ENCODE peak calls at places on chromosome 18, in ten cellular contexts. One of them, this sample, is unnamed.

GRCh38 chr18:47901624-47902362 is 28.7 kb downstream of the SMAD2 start:
- DNase-seq in midbrain: no peak
- DNase-seq in fibroblast of lung: no peak
- DNase-seq in NAMALWA: peak
- DNase-seq in activated naive CD4-positive, alpha-beta T cell: no peak
- DNase-seq in erythroblast: no peak
- DNase-seq in activated CD4-positive, alpha-beta memory T cell treated with anti-CD3 and anti-CD28 coated beads for 36 hours: no peak
- DNase-seq in activated CD4-positive, alpha-beta T cell treated with anti-CD3 and anti-CD28 coated beads for 36 hours: no peak
- DNase-seq in stimulated activated CD8-positive, alpha-beta memory T cell treated with anti-CD3 and anti-CD28 coated beads, Interleukin-4, amount 100 ng/mL, for 48 hours: no peak
- DNase-seq in activated T-helper 1 cell treated with anti-CD3 and anti-CD28 coated beads, Interleukin-2, amount 50 U/mL, for 16 hours: no peak
- DNase-seq in this sample: no peak

GRCh38 chr18:46488472-46489213 is 168.4 kb downstream of the LOXHD1 start:
- DNase-seq in midbrain: no peak
- DNase-seq in fibroblast of lung: no peak
- DNase-seq in NAMALWA: no peak
- DNase-seq in activated naive CD4-positive, alpha-beta T cell: no peak
- DNase-seq in erythroblast: no peak
- DNase-seq in activated CD4-positive, alpha-beta memory T cell treated with anti-CD3 and anti-CD28 coated beads for 36 hours: no peak
- DNase-seq in activated CD4-positive, alpha-beta T cell treated with anti-CD3 and anti-CD28 coated beads for 36 hours: no peak
- DNase-seq in stimulated activated CD8-positive, alpha-beta memory T cell treated with anti-CD3 and anti-CD28 coated beads, Interleukin-4, amount 100 ng/mL, for 48 hours: no peak
- DNase-seq in activated T-helper 1 cell treated with anti-CD3 and anti-CD28 coated beads, Interleukin-2, amount 50 U/mL, for 16 hours: no peak
- DNase-seq in this sample: no peak

GRCh38 chr18:41134426-41134825 is 820.6 kb upstream of the PIK3C3 start:
- DNase-seq in midbrain: no peak
- DNase-seq in fibroblast of lung: peak
- DNase-seq in NAMALWA: no peak
- DNase-seq in activated naive CD4-positive, alpha-beta T cell: no peak
- DNase-seq in erythroblast: no peak
- DNase-seq in activated CD4-positive, alpha-beta memory T cell treated with anti-CD3 and anti-CD28 coated beads for 36 hours: no peak
- DNase-seq in activated CD4-positive, alpha-beta T cell treated with anti-CD3 and anti-CD28 coated beads for 36 hours: no peak
- DNase-seq in stimulated activated CD8-positive, alpha-beta memory T cell treated with anti-CD3 and anti-CD28 coated beads, Interleukin-4, amount 100 ng/mL, for 48 hours: no peak
- DNase-seq in activated T-helper 1 cell treated with anti-CD3 and anti-CD28 coated beads, Interleukin-2, amount 50 U/mL, for 16 hours: no peak
- DNase-seq in this sample: no peak

GRCh38 chr18:46134920-46135675 is 30.9 kb downstream of the HAUS1 start:
- DNase-seq in midbrain: peak
- DNase-seq in fibroblast of lung: no peak
- DNase-seq in NAMALWA: no peak
- DNase-seq in activated naive CD4-positive, alpha-beta T cell: no peak
- DNase-seq in erythroblast: no peak
- DNase-seq in activated CD4-positive, alpha-beta memory T cell treated with anti-CD3 and anti-CD28 coated beads for 36 hours: no peak
- DNase-seq in activated CD4-positive, alpha-beta T cell treated with anti-CD3 and anti-CD28 coated beads for 36 hours: no peak
- DNase-seq in stimulated activated CD8-positive, alpha-beta memory T cell treated with anti-CD3 and anti-CD28 coated beads, Interleukin-4, amount 100 ng/mL, for 48 hours: no peak
- DNase-seq in activated T-helper 1 cell treated with anti-CD3 and anti-CD28 coated beads, Interleukin-2, amount 50 U/mL, for 16 hours: no peak
- DNase-seq in this sample: no peak

GRCh38 chr18:44876749-44877148 is 196.1 kb downstream of the SETBP1 start:
- DNase-seq in midbrain: no peak
- DNase-seq in fibroblast of lung: no peak
- DNase-seq in NAMALWA: no peak
- DNase-seq in activated naive CD4-positive, alpha-beta T cell: no peak
- DNase-seq in erythroblast: no peak
- DNase-seq in activated CD4-positive, alpha-beta memory T cell treated with anti-CD3 and anti-CD28 coated beads for 36 hours: no peak
- DNase-seq in activated CD4-positive, alpha-beta T cell treated with anti-CD3 and anti-CD28 coated beads for 36 hours: no peak
- DNase-seq in stimulated activated CD8-positive, alpha-beta memory T cell treated with anti-CD3 and anti-CD28 coated beads, Interleukin-4, amount 100 ng/mL, for 48 hours: no peak
- DNase-seq in activated T-helper 1 cell treated with anti-CD3 and anti-CD28 coated beads, Interleukin-2, amount 50 U/mL, for 16 hours: no peak
- DNase-seq in this sample: no peak

GRCh38 chr18:48342125-48342524 is 67.1 kb downstream of the ZBTB7C start:
- DNase-seq in midbrain: peak
- DNase-seq in fibroblast of lung: no peak
- DNase-seq in NAMALWA: no peak
- DNase-seq in activated naive CD4-positive, alpha-beta T cell: no peak
- DNase-seq in erythroblast: no peak
- DNase-seq in activated CD4-positive, alpha-beta memory T cell treated with anti-CD3 and anti-CD28 coated beads for 36 hours: no peak
- DNase-seq in activated CD4-positive, alpha-beta T cell treated with anti-CD3 and anti-CD28 coated beads for 36 hours: no peak
- DNase-seq in stimulated activated CD8-positive, alpha-beta memory T cell treated with anti-CD3 and anti-CD28 coated beads, Interleukin-4, amount 100 ng/mL, for 48 hours: no peak
- DNase-seq in activated T-helper 1 cell treated with anti-CD3 and anti-CD28 coated beads, Interleukin-2, amount 50 U/mL, for 16 hours: no peak
- DNase-seq in this sample: no peak

GRCh38 chr18:54878662-54879058 is 50.4 kb downstream of the RAB27B start:
- DNase-seq in midbrain: no peak
- DNase-seq in fibroblast of lung: no peak
- DNase-seq in NAMALWA: no peak
- DNase-seq in activated naive CD4-positive, alpha-beta T cell: no peak
- DNase-seq in erythroblast: no peak
- DNase-seq in activated CD4-positive, alpha-beta memory T cell treated with anti-CD3 and anti-CD28 coated beads for 36 hours: no peak
- DNase-seq in activated CD4-positive, alpha-beta T cell treated with anti-CD3 and anti-CD28 coated beads for 36 hours: no peak
- DNase-seq in stimulated activated CD8-positive, alpha-beta memory T cell treated with anti-CD3 and anti-CD28 coated beads, Interleukin-4, amount 100 ng/mL, for 48 hours: no peak
- DNase-seq in activated T-helper 1 cell treated with anti-CD3 and anti-CD28 coated beads, Interleukin-2, amount 50 U/mL, for 16 hours: no peak
- DNase-seq in this sample: no peak

GRCh38 chr18:49758263-49758610 is 55.1 kb downstream of the ACAA2 start:
- DNase-seq in midbrain: no peak
- DNase-seq in fibroblast of lung: no peak
- DNase-seq in NAMALWA: no peak
- DNase-seq in activated naive CD4-positive, alpha-beta T cell: no peak
- DNase-seq in erythroblast: no peak
- DNase-seq in activated CD4-positive, alpha-beta memory T cell treated with anti-CD3 and anti-CD28 coated beads for 36 hours: no peak
- DNase-seq in activated CD4-positive, alpha-beta T cell treated with anti-CD3 and anti-CD28 coated beads for 36 hours: no peak
- DNase-seq in stimulated activated CD8-positive, alpha-beta memory T cell treated with anti-CD3 and anti-CD28 coated beads, Interleukin-4, amount 100 ng/mL, for 48 hours: no peak
- DNase-seq in activated T-helper 1 cell treated with anti-CD3 and anti-CD28 coated beads, Interleukin-2, amount 50 U/mL, for 16 hours: no peak
- DNase-seq in this sample: no peak

GRCh38 chr18:41396211-41396610 is 558.8 kb upstream of the PIK3C3 start:
- DNase-seq in midbrain: no peak
- DNase-seq in fibroblast of lung: no peak
- DNase-seq in NAMALWA: no peak
- DNase-seq in activated naive CD4-positive, alpha-beta T cell: no peak
- DNase-seq in erythroblast: no peak
- DNase-seq in activated CD4-positive, alpha-beta memory T cell treated with anti-CD3 and anti-CD28 coated beads for 36 hours: no peak
- DNase-seq in activated CD4-positive, alpha-beta T cell treated with anti-CD3 and anti-CD28 coated beads for 36 hours: no peak
- DNase-seq in stimulated activated CD8-positive, alpha-beta memory T cell treated with anti-CD3 and anti-CD28 coated beads, Interleukin-4, amount 100 ng/mL, for 48 hours: no peak
- DNase-seq in activated T-helper 1 cell treated with anti-CD3 and anti-CD28 coated beads, Interleukin-2, amount 50 U/mL, for 16 hours: no peak
- DNase-seq in this sample: no peak